ENCODE peak calls at places on chromosomes 1 and 21, in six cellular contexts. One of them, this sample, is unnamed.

GRCh38 chr21:45981641-45982255 is at the start of gene COL6A1:
- DNase-seq in cardiac muscle cell: peak
- DNase-seq in neural crest cell: peak
- DNase-seq in mucosa of descending colon: peak
- DNase-seq in GM13977: peak
- DNase-seq in AG04450: no peak
- DNase-seq in this sample: peak

GRCh38 chr1:246324711-246325110 is 182.4 kb downstream of the SMYD3 start:
- DNase-seq in cardiac muscle cell: no peak
- DNase-seq in neural crest cell: no peak
- DNase-seq in mucosa of descending colon: no peak
- DNase-seq in GM13977: no peak
- DNase-seq in AG04450: no peak
- DNase-seq in this sample: no peak

GRCh38 chr1:21307663-21308062 is 17.4 kb upstream of the ECE1 start:
- DNase-seq in cardiac muscle cell: no peak
- DNase-seq in neural crest cell: no peak
- DNase-seq in mucosa of descending colon: no peak
- DNase-seq in GM13977: no peak
- DNase-seq in AG04450: no peak
- DNase-seq in this sample: no peak

GRCh38 chr1:901108-901859 is 22.4 kb upstream of the SAMD11 start:
- DNase-seq in cardiac muscle cell: no peak
- DNase-seq in neural crest cell: no peak
- DNase-seq in mucosa of descending colon: no peak
- DNase-seq in GM13977: no peak
- DNase-seq in AG04450: no peak
- DNase-seq in this sample: no peak

GRCh38 chr1:237205400-237206064 is 163.5 kb downstream of the RYR2 start:
- DNase-seq in cardiac muscle cell: no peak
- DNase-seq in neural crest cell: no peak
- DNase-seq in mucosa of descending colon: no peak
- DNase-seq in GM13977: no peak
- DNase-seq in AG04450: no peak
- DNase-seq in this sample: no peak

GRCh38 chr1:227749225-227749624 is 14.0 kb downstream of the SNAP47 start:
- DNase-seq in cardiac muscle cell: no peak
- DNase-seq in neural crest cell: no peak
- DNase-seq in mucosa of descending colon: no peak
- DNase-seq in GM13977: no peak
- DNase-seq in AG04450: no peak
- DNase-seq in this sample: no peak

GRCh38 chr1:95503371-95504145 is 269.5 kb downstream of the RWDD3 start:
- DNase-seq in cardiac muscle cell: no peak
- DNase-seq in neural crest cell: no peak
- DNase-seq in mucosa of descending colon: no peak
- DNase-seq in GM13977: no peak
- DNase-seq in AG04450: no peak
- DNase-seq in this sample: no peak

GRCh38 chr21:42047821-42048613 is 23.1 kb upstream of the UMODL1 start:
- DNase-seq in cardiac muscle cell: no peak
- DNase-seq in neural crest cell: no peak
- DNase-seq in mucosa of descending colon: peak
- DNase-seq in GM13977: peak
- DNase-seq in AG04450: peak
- DNase-seq in this sample: no peak

GRCh38 chr1:230713915-230714764 is at the start of gene AGT:
- DNase-seq in cardiac muscle cell: peak
- DNase-seq in neural crest cell: no peak
- DNase-seq in mucosa of descending colon: peak
- DNase-seq in GM13977: no peak
- DNase-seq in AG04450: peak
- DNase-seq in this sample: no peak

GRCh38 chr1:21254335-21254951 is 35.8 kb downstream of the ECE1 start:
- DNase-seq in cardiac muscle cell: no peak
- DNase-seq in neural crest cell: no peak
- DNase-seq in mucosa of descending colon: peak
- DNase-seq in GM13977: no peak
- DNase-seq in AG04450: no peak
- DNase-seq in this sample: no peak

GRCh38 chr1:56541408-56541807 is 38.0 kb downstream of the PLPP3 start:
- DNase-seq in cardiac muscle cell: no peak
- DNase-seq in neural crest cell: no peak
- DNase-seq in mucosa of descending colon: no peak
- DNase-seq in GM13977: no peak
- DNase-seq in AG04450: no peak
- DNase-seq in this sample: no peak

GRCh38 chr1:62436039-62436465 is 797 bp upstream of the USP1 start:
- DNase-seq in cardiac muscle cell: no peak
- DNase-seq in neural crest cell: peak
- DNase-seq in mucosa of descending colon: peak
- DNase-seq in GM13977: no peak
- DNase-seq in AG04450: no peak
- DNase-seq in this sample: peak

GRCh38 chr1:228990906-228991569 is 255.8 kb downstream of the RHOU start:
- DNase-seq in cardiac muscle cell: no peak
- DNase-seq in neural crest cell: no peak
- DNase-seq in mucosa of descending colon: no peak
- DNase-seq in GM13977: no peak
- DNase-seq in AG04450: no peak
- DNase-seq in this sample: no peak

GRCh38 chr1:240693844-240694243 is 81.9 kb upstream of the GREM2 start:
- DNase-seq in cardiac muscle cell: no peak
- DNase-seq in neural crest cell: no peak
- DNase-seq in mucosa of descending colon: no peak
- DNase-seq in GM13977: no peak
- DNase-seq in AG04450: no peak
- DNase-seq in this sample: no peak

GRCh38 chr1:90835661-90836344 is 118.7 kb upstream of the BARHL2 start:
- DNase-seq in cardiac muscle cell: no peak
- DNase-seq in neural crest cell: no peak
- DNase-seq in mucosa of descending colon: peak
- DNase-seq in GM13977: no peak
- DNase-seq in AG04450: no peak
- DNase-seq in this sample: no peak

GRCh38 chr1:16092097-16092922 is 18.9 kb upstream of the FAM131C start:
- DNase-seq in cardiac muscle cell: no peak
- DNase-seq in neural crest cell: no peak
- DNase-seq in mucosa of descending colon: no peak
- DNase-seq in GM13977: no peak
- DNase-seq in AG04450: no peak
- DNase-seq in this sample: no peak

GRCh38 chr1:92969517-92969916 is 8.3 kb upstream of the DIPK1A start:
- DNase-seq in cardiac muscle cell: no peak
- DNase-seq in neural crest cell: no peak
- DNase-seq in mucosa of descending colon: no peak
- DNase-seq in GM13977: no peak
- DNase-seq in AG04450: no peak
- DNase-seq in this sample: no peak

GRCh38 chr1:27858072-27858948 is 14.0 kb upstream of the THEMIS2 start:
- DNase-seq in cardiac muscle cell: peak
- DNase-seq in neural crest cell: peak
- DNase-seq in mucosa of descending colon: peak
- DNase-seq in GM13977: peak
- DNase-seq in AG04450: peak
- DNase-seq in this sample: peak

GRCh38 chr1:171711643-171712042 is 30.2 kb downstream of the VAMP4 start:
- DNase-seq in cardiac muscle cell: no peak
- DNase-seq in neural crest cell: no peak
- DNase-seq in mucosa of descending colon: no peak
- DNase-seq in GM13977: no peak
- DNase-seq in AG04450: no peak
- DNase-seq in this sample: no peak

GRCh38 chr21:8991968-8992621 is 1529.3 kb upstream of the TPTE start:
- DNase-seq in cardiac muscle cell: no peak
- DNase-seq in neural crest cell: no peak
- DNase-seq in mucosa of descending colon: no peak
- DNase-seq in GM13977: peak
- DNase-seq in AG04450: no peak
- DNase-seq in this sample: no peak

GRCh38 chr1:202197670-202198359 is 4.2 kb downstream of the LGR6 start:
- DNase-seq in cardiac muscle cell: no peak
- DNase-seq in neural crest cell: no peak
- DNase-seq in mucosa of descending colon: no peak
- DNase-seq in GM13977: no peak
- DNase-seq in AG04450: no peak
- DNase-seq in this sample: no peak

GRCh38 chr1:167634435-167634834 is 4.4 kb downstream of the RCSD1 start:
- DNase-seq in cardiac muscle cell: no peak
- DNase-seq in neural crest cell: no peak
- DNase-seq in mucosa of descending colon: no peak
- DNase-seq in GM13977: no peak
- DNase-seq in AG04450: no peak
- DNase-seq in this sample: no peak

DNA sequence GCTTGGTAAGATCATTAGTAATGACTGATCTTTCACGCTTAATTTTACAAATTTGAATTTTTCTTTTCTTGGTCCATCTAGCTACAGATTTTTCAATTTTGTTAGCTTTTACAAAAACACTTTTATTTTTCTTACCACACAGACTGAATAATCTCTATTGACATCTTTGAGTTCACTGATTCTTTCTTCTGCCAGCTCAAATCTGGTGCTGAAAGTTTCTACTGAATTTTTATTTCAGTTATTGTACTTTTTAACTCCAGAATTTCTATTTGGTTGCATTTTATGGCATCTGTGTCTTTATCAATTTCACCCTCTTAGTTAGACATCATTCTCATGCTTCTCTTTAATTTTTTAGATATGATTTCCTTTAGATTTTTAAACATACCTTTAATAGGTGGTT is 584.7 kb downstream of the LMO4 start:
- DNase-seq in cardiac muscle cell: no peak
- DNase-seq in neural crest cell: no peak
- DNase-seq in mucosa of descending colon: no peak
- DNase-seq in GM13977: no peak
- DNase-seq in AG04450: no peak
- DNase-seq in this sample: no peak
- TF ChIP-seq CTCF in cardiac muscle cell: no peak
- TF ChIP-seq CTCF in neural crest cell: no peak
- TF ChIP-seq CTCF in mucosa of descending colon: no peak
- TF ChIP-seq CTCF in GM13977: no peak
- TF ChIP-seq CTCF in AG04450: no peak
- TF ChIP-seq CTCF in this sample: no peak

GRCh38 chr1:154529308-154529707 is 27.1 kb upstream of the SHE start:
- DNase-seq in cardiac muscle cell: no peak
- DNase-seq in neural crest cell: no peak
- DNase-seq in mucosa of descending colon: no peak
- DNase-seq in GM13977: no peak
- DNase-seq in AG04450: no peak
- DNase-seq in this sample: no peak

GRCh38 chr1:154539486-154540483 is 18.7 kb downstream of the UBE2Q1 start:
- DNase-seq in cardiac muscle cell: no peak
- DNase-seq in neural crest cell: no peak
- DNase-seq in mucosa of descending colon: no peak
- DNase-seq in GM13977: no peak
- DNase-seq in AG04450: no peak
- DNase-seq in this sample: no peak

GRCh38 chr1:154536570-154536969 is 21.9 kb downstream of the UBE2Q1 start:
- DNase-seq in cardiac muscle cell: no peak
- DNase-seq in neural crest cell: no peak
- DNase-seq in mucosa of descending colon: no peak
- DNase-seq in GM13977: no peak
- DNase-seq in AG04450: no peak
- DNase-seq in this sample: no peak

GRCh38 chr1:154534263-154534844 is 24.1 kb downstream of the UBE2Q1 start:
- DNase-seq in cardiac muscle cell: peak
- DNase-seq in neural crest cell: no peak
- DNase-seq in mucosa of descending colon: peak
- DNase-seq in GM13977: no peak
- DNase-seq in AG04450: no peak
- DNase-seq in this sample: peak
- TF ChIP-seq CTCF in cardiac muscle cell: peak
- TF ChIP-seq CTCF in neural crest cell: peak
- TF ChIP-seq CTCF in mucosa of descending colon: peak
- TF ChIP-seq CTCF in GM13977: no peak
- TF ChIP-seq CTCF in AG04450: peak
- TF ChIP-seq CTCF in this sample: peak

DNA sequence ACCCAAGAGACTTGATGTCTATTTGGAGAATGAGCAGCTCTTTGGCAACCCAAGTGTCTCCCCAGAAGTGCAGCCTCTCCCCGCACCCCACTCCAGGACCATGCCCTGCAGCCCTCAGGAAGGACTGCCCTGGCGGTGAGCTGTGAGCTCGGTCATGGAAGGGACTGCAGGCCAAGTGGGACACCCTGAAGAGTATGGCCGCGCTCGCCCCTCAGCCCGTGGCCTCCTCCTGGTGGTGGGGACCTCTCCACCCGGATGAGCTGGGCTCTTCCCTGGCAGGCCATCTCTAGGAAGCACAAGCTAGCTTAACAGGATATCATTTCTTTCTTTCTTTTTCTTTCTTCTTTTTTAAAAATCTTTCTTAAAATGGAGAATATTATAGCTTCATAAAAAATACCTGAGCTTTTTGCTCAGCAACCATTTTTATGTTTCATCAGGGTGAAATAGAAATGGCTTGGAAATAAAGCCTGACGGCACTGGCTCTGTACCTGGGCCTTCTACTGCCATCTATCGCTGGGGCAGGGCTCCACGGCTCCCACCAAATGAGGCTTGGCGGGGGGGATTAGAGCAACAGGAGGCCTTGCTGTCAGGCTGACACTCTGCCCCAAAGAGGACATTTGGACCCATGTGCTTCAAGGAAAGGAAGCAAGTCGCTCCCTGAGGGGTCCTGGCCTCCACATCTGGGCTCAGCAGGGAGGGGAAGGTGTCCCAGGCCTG is 296.2 kb upstream of the VAMP3 start:
- DNase-seq in cardiac muscle cell: no peak
- DNase-seq in neural crest cell: no peak
- DNase-seq in mucosa of descending colon: no peak
- DNase-seq in GM13977: no peak
- DNase-seq in AG04450: no peak
- DNase-seq in this sample: no peak
- TF ChIP-seq CTCF in cardiac muscle cell: no peak
- TF ChIP-seq CTCF in neural crest cell: no peak
- TF ChIP-seq CTCF in mucosa of descending colon: no peak
- TF ChIP-seq CTCF in GM13977: no peak
- TF ChIP-seq CTCF in AG04450: peak
- TF ChIP-seq CTCF in this sample: no peak

DNA sequence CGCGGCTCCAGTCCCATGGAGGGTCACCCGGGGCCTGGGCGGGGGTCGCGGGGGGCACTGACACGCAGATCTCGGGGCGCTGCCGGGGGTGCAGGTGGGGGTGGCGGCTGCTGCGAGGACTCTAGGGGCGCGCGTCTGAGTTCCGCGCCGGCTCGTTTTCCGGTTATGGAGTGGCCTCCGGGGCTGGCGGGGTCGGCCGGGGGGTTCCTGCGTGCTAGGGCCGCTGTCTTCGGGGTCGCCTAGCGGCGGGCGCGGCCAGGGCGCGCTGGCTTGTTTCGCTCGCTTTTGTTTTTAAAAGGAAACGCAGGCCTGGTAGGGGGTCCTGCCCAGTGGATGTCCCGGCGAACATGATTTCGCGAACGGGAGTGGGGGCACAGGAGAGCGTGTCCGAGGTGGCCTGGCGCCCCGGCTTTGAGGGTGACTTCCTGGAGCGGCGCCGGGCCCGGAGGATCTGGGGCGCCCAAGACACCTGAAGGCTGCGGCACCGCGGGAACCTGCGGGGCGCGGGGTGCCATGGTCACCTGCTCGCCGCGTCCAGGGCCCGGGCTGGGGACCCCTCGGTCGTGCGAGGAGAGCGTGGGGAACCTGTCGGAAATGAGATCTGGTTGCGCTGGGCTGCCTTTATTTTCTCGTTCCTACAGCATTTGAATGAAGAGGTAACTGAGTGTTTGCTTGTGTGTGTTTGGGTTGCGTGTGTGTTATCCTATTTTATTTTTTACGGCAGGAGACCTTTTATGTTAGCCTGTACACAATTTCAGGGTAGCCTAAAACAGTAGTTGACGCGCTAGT is 618 bp downstream of the ETS2 start:
- DNase-seq in cardiac muscle cell: peak
- DNase-seq in neural crest cell: peak
- DNase-seq in mucosa of descending colon: peak
- DNase-seq in GM13977: peak
- DNase-seq in AG04450: no peak
- DNase-seq in this sample: peak
- TF ChIP-seq CTCF in cardiac muscle cell: peak
- TF ChIP-seq CTCF in neural crest cell: peak
- TF ChIP-seq CTCF in mucosa of descending colon: no peak
- TF ChIP-seq CTCF in GM13977: no peak
- TF ChIP-seq CTCF in AG04450: peak
- TF ChIP-seq CTCF in this sample: peak